ENCODE peak calls at places on chromosomes 5 and 9, in six cellular contexts. T is heart right ventricle, Z is stomach, H is cardiac muscle cell, R is upper lobe of left lung, O is ovary. S is an unnamed sample.

GRCh38 chr9:32378496-32378895 is 5.9 kb upstream of the ACO1 start:
- DNase-seq in H (peak; percentile 85), R (no peak), O (no peak), T (no peak), Z (no peak), S (peak; percentile 56)

GRCh38 chr9:95852059-95853032 is 23.1 kb upstream of the ERCC6L2 start:
- DNase-seq in O (no peak), Z (no peak), R (no peak), H (no peak), T (no peak), S (no peak)

GRCh38 chr9:34230556-34230955 is 51.7 kb downstream of the UBAP1 start:
- DNase-seq in R (no peak), H (no peak), O (no peak), T (no peak), Z (no peak), S (no peak)

GRCh38 chr5:141040093-141040762 is 10.9 kb upstream of the PCDHB1 start:
- DNase-seq in Z (no peak), H (peak; percentile 14), O (no peak), R (peak; percentile 55), T (peak; percentile 18), S (no peak)

GRCh38 chr5:123690821-123691220 is 178.8 kb downstream of the CSNK1G3 start:
- DNase-seq in Z (no peak), R (no peak), O (no peak), H (no peak), T (no peak), S (no peak)

GRCh38 chr5:106290841-106291240 is 1379.9 kb downstream of the EFNA5 start:
- DNase-seq in O (no peak), Z (no peak), H (no peak), R (no peak), T (no peak), S (no peak)

GRCh38 chr5:891837-892389 is 688 bp downstream of the BRD9 start:
- DNase-seq in Z (no peak), T (no peak), O (no peak), H (peak; percentile 30), R (no peak), S (no peak)

GRCh38 chr5:131394128-131394527 is 130.3 kb downstream of the CDC42SE2 start:
- DNase-seq in H (peak; percentile 63), O (no peak), T (no peak), R (peak; percentile 35), Z (peak; percentile 60), S (peak; percentile 69)

GRCh38 chr5:123000731-123001130 is 35.8 kb downstream of the PPIC start:
- DNase-seq in O (no peak), R (no peak), Z (no peak), T (no peak), H (no peak), S (no peak)

GRCh38 chr9:137880976-137881530 is 3.5 kb downstream of the CACNA1B start:
- DNase-seq in R (no peak), Z (no peak), O (no peak), H (no peak), T (no peak), S (no peak)

GRCh38 chr5:72608297-72608696 is 101.1 kb upstream of the ZNF366 start:
- DNase-seq in T (no peak), R (no peak), H (peak; percentile 86), O (peak; percentile 21), Z (no peak), S (no peak)

GRCh38 chr5:134245101-134245604 is 19.3 kb upstream of the PPP2CA start:
- DNase-seq in O (peak; percentile 63), H (peak; percentile 89), R (no peak), Z (no peak), T (no peak), S (no peak)

GRCh38 chr5:17190242-17190778 is 27.1 kb upstream of the BASP1 start:
- DNase-seq in Z (no peak), R (no peak), O (no peak), H (peak; percentile 95), T (no peak), S (no peak)

GRCh38 chr5:110956280-110956912 is 115.1 kb upstream of the TSLP start:
- DNase-seq in H (no peak), R (no peak), T (no peak), O (no peak), Z (no peak), S (no peak)

GRCh38 chr9:109477269-109478203 is 20.6 kb downstream of the PTPN3 start:
- DNase-seq in Z (peak; percentile 95), R (peak; percentile 93), O (no peak), H (no peak), T (no peak), S (no peak)

GRCh38 chr5:168433982-168434381 is 52.3 kb upstream of the RARS1 start:
- DNase-seq in Z (no peak), T (no peak), R (no peak), O (no peak), H (peak; percentile 37), S (no peak)

GRCh38 chr9:134641173-134641985 is at the start of gene COL5A1:
- DNase-seq in O (peak; percentile 94), H (peak; percentile 97), R (peak; percentile 84), Z (peak; percentile 83), T (peak; percentile 91), S (peak; percentile 66)

GRCh38 chr9:114065304-114065703 is 12.8 kb downstream of the AMBP start:
- DNase-seq in Z (no peak), H (no peak), O (no peak), T (no peak), R (peak; percentile 0), S (no peak)

GRCh38 chr5:115457985-115458384 is 86.6 kb downstream of the FEM1C start:
- DNase-seq in R (peak; percentile 56), H (peak; percentile 88), T (no peak), O (no peak), Z (peak; percentile 49), S (no peak)

GRCh38 chr5:175688352-175689146 is 30.7 kb downstream of the HRH2 start:
- DNase-seq in T (no peak), O (no peak), H (no peak), Z (no peak), R (no peak), S (no peak)

GRCh38 chr9:93434056-93434455 is 17.4 kb upstream of the FAM120A start:
- DNase-seq in T (no peak), R (no peak), Z (no peak), H (no peak), O (no peak), S (no peak)

GRCh38 chr5:14330729-14331128 is 187.6 kb downstream of the TRIO start:
- DNase-seq in R (no peak), H (no peak), T (no peak), Z (no peak), O (no peak), S (no peak)

GRCh38 chr5:14328144-14328543 is 185.0 kb downstream of the TRIO start:
- DNase-seq in T (no peak), H (no peak), R (no peak), Z (no peak), O (no peak), S (no peak)

GRCh38 chr5:14331377-14331776 is 188.2 kb downstream of the TRIO start:
- DNase-seq in Z (no peak), R (no peak), H (no peak), O (no peak), T (no peak), S (no peak)

GRCh38 chr5:14332746-14333145 is 189.6 kb downstream of the TRIO start:
- DNase-seq in H (no peak), R (no peak), Z (no peak), T (no peak), O (no peak), S (no peak)

DNA sequence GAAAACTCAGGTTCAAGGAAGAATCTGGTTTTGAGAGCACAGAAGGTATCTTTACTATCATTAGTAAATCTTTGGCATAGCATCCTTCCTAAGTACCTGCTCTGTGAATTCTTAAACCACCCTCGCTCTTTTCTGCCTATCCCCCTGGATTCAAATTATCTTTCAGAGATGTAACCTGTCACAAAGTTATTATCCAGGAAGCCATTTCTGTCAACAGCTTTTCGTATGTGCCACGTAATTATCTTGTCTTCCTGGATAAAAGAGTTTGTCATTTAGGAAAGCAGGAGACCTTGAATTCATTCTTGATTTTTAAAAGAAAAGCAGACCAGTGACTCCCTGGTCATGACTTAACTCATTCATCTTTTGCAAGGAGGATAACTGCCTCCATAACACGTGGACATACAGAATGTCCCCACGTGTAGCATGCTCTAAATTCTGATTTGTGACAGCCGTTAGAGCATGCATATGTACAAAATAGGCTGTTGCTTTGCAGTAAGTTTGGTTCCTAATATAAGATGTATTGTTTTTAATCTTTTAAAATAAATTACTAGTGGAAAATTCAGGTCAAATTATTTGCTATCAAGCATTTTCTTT is 189.0 kb downstream of the TRIO start:
- DNase-seq in R (no peak), H (no peak), T (no peak), Z (no peak), O (no peak), S (no peak)
- H3K4me3 ChIP-seq in R (no peak overlapping the region), H (no peak overlapping the region), T (no peak overlapping the region), Z (no peak overlapping the region), O (no peak overlapping the region), S (no peak overlapping the region)

GRCh38 chr5:145830594-145830993 is 4.5 kb downstream of the PRELID2 start:
- DNase-seq in H (peak; percentile 43), R (no peak), T (no peak), O (no peak), Z (no peak), S (no peak)
- H3K4me1 ChIP-seq in H (peaks cover 13% of the 10 kb centered on the region), R (peaks cover 10% of the 10 kb centered on the region), T (peaks cover 14% of the 10 kb centered on the region), O (peaks cover 8% of the 10 kb centered on the region), Z (peaks cover 1% of the 10 kb centered on the region), S (no peaks in the 10 kb centered on the region)

DNA sequence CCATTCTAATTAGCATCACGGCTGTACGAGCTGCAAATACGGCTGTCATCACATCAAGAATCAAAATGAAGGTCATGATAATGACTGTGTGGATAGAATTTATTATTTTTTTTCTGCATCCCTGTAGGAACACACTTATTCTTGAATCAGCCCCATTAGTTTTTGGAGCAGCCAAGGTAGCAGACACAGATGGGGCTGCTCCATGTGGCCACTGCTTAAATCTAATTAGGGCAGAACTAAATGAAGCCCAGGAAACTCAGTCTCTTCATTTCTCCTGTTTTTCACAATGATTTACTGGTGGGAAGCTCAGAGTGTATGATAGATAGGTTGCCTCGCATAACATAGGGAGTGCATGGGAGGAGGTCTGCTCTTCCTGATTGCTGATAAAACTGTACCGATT is 275.6 kb downstream of the GLIS3 start:
- DNase-seq in H (no peak), Z (no peak), O (no peak), R (no peak), T (no peak), S (no peak)
- H3K27me3 ChIP-seq in H (no peaks in the 10 kb centered on the region), Z (no peaks in the 10 kb centered on the region), O (no peaks in the 10 kb centered on the region), R (no peaks in the 10 kb centered on the region), T (no peaks in the 10 kb centered on the region), S (no peaks in the 10 kb centered on the region)

GRCh38 chr5:21159526-21160059 is 1171.6 kb upstream of the CDH18 start:
- DNase-seq in Z (no peak), O (no peak), R (no peak), H (peak; percentile 6), T (no peak), S (no peak)
- H3K4me3 ChIP-seq in Z (no peak overlapping the region), O (no peak overlapping the region), R (no peak overlapping the region), H (no peak overlapping the region), T (no peak overlapping the region), S (no peak overlapping the region)